ENCODE peak calls at places on chromosomes 12 and 14, in eight cellular contexts. D is aorta, O is GM12865, H is ELF-1, M is Ammon's horn, R is esophagus squamous epithelium, V is T-cell, I is fibroblast of lung. E is an unnamed sample.

GRCh38 chr12:3303410-3304136 is 187.4 kb upstream of the PRMT8 start:
- DNase-seq in D (no peak), O (no peak), H (peak), M (no peak), R (no peak), V (no peak), I (peak), E (peak)

GRCh38 chr12:95546491-95546813 is 4.8 kb downstream of the USP44 start:
- DNase-seq in D (no peak), O (no peak), H (peak), M (no peak), R (no peak), V (no peak), I (no peak), E (peak)

GRCh38 chr12:17342381-17342961 is 736.5 kb upstream of the LMO3 start:
- DNase-seq in D (no peak), O (no peak), H (peak), M (no peak), R (no peak), V (no peak), I (no peak), E (peak)

GRCh38 chr12:53750812-53751335 is 905 bp downstream of the CISTR start:
- DNase-seq in D (no peak), O (peak), H (peak), M (peak), R (no peak), V (no peak), I (peak), E (peak)

GRCh38 chr12:28057856-28058615 is 85.5 kb upstream of the PTHLH start:
- DNase-seq in D (no peak), O (peak), H (no peak), M (no peak), R (no peak), V (no peak), I (peak), E (no peak)

GRCh38 chr12:52007982-52008510 is 1.3 kb downstream of the TAMALIN start:
- DNase-seq in D (no peak), O (no peak), H (peak), M (no peak), R (no peak), V (no peak), I (no peak), E (no peak)

GRCh38 chr12:103783744-103784664 is 57.0 kb downstream of the NT5DC3 start:
- DNase-seq in D (no peak), O (no peak), H (no peak), M (no peak), R (no peak), V (no peak), I (no peak), E (no peak)

GRCh38 chr12:132597333-132598283 is 12.8 kb downstream of the LRCOL1 start:
- DNase-seq in D (no peak), O (peak), H (no peak), M (peak), R (no peak), V (no peak), I (peak), E (peak)

GRCh38 chr14:29442720-29443119 is 484.9 kb downstream of the PRKD1 start:
- DNase-seq in D (no peak), O (peak), H (no peak), M (no peak), R (no peak), V (no peak), I (peak), E (no peak)

GRCh38 chr14:101008631-101009336 is 105.3 kb upstream of the RTL1 start:
- DNase-seq in D (peak), O (no peak), H (no peak), M (no peak), R (no peak), V (no peak), I (no peak), E (no peak)

GRCh38 chr14:101508196-101508947 is 52.9 kb upstream of the DIO3 start:
- DNase-seq in D (peak), O (no peak), H (no peak), M (no peak), R (no peak), V (no peak), I (no peak), E (no peak)

GRCh38 chr14:73743431-73743931 is 29.3 kb upstream of the PNMA1 start:
- DNase-seq in D (no peak), O (peak), H (no peak), M (peak), R (no peak), V (peak), I (no peak), E (no peak)

GRCh38 chr12:95548056-95548538 is 3.2 kb downstream of the USP44 start:
- DNase-seq in D (peak), O (no peak), H (peak), M (no peak), R (no peak), V (no peak), I (no peak), E (peak)

GRCh38 chr12:105705765-105706164 is 375.3 kb downstream of the C12orf75 start:
- DNase-seq in D (no peak), O (peak), H (peak), M (peak), R (no peak), V (no peak), I (peak), E (peak)

GRCh38 chr14:58662028-58662427 is 24.3 kb downstream of the DACT1 start:
- DNase-seq in D (no peak), O (no peak), H (no peak), M (no peak), R (no peak), V (no peak), I (no peak), E (no peak)

GRCh38 chr14:54675236-54676125 is 108.6 kb downstream of the SAMD4A start:
- DNase-seq in D (no peak), O (no peak), H (no peak), M (no peak), R (no peak), V (no peak), I (peak), E (no peak)

E was measured in neural progenitor cell.